ENCODE peak calls at places on chromosomes 11 and 22, in eight cellular contexts. Y, Z, N, E, H, O, X and S are unnamed samples.
A peak's percentile ranks its signal among the peaks of the same experiment; 100 is the strongest.

GRCh38 chr11:35803115-35803514 is 140.5 kb downstream of the TRIM44 start:
- DNase-seq in Y (no peak), N (no peak), O (no peak), X (no peak), H (no peak), Z (no peak), E (no peak), S (no peak)

GRCh38 chr11:12241401-12241800 is 131.0 kb downstream of the MICAL2 start:
- DNase-seq in E (no peak), X (no peak), Z (no peak), H (no peak), N (no peak), O (no peak), Y (no peak), S (no peak)

GRCh38 chr11:133425245-133425644 is 107.1 kb downstream of the OPCML start:
- DNase-seq in E (no peak), Z (no peak), N (no peak), Y (no peak), O (no peak), X (no peak), H (no peak), S (no peak)

GRCh38 chr11:91761406-91762027 is 463.1 kb upstream of the FAT3 start:
- DNase-seq in E (no peak), X (no peak), H (no peak), N (no peak), Z (no peak), Y (no peak), O (no peak), S (no peak)

GRCh38 chr11:27427183-27427980 is 45.2 kb downstream of the LGR4 start:
- DNase-seq in E (peak; percentile 34), H (no peak), Z (no peak), X (no peak), O (no peak), Y (no peak), N (peak; percentile 58), S (peak; percentile 67)

GRCh38 chr22:38657248-38657909 is 941 bp downstream of the CBY1 start:
- DNase-seq in Z (no peak), E (no peak), O (no peak), X (no peak), Y (no peak), H (peak; percentile 28), N (peak; percentile 17), S (peak; percentile 3)

GRCh38 chr22:37806409-37807338 is 1.1 kb upstream of the GCAT start:
- DNase-seq in Y (no peak), O (no peak), H (no peak), E (peak; percentile 52), N (peak; percentile 46), X (no peak), Z (peak; percentile 75), S (peak; percentile 35)

GRCh38 chr11:45021692-45022130 is 71.0 kb upstream of the TP53I11 start:
- DNase-seq in E (peak; percentile 16), N (peak; percentile 81), Z (peak; percentile 90), X (peak; percentile 91), Y (peak; percentile 81), H (no peak), O (no peak), S (peak; percentile 90)

GRCh38 chr11:119888119-119888518 is 159.1 kb upstream of the NECTIN1 start:
- DNase-seq in O (no peak), E (no peak), X (no peak), H (no peak), Y (no peak), Z (no peak), N (no peak), S (no peak)

GRCh38 chr22:37925767-37926166 is 19.7 kb downstream of the MICALL1 start:
- DNase-seq in Z (no peak), O (no peak), N (no peak), H (no peak), E (no peak), Y (no peak), X (no peak), S (no peak)

GRCh38 chr11:130390071-130390758 is 38.2 kb downstream of the ADAMTS8 start:
- DNase-seq in Y (peak; percentile 13), X (peak; percentile 36), Z (no peak), N (peak; percentile 74), H (no peak), E (peak; percentile 99), O (no peak), S (peak; percentile 87)

GRCh38 chr11:45147871-45148270 is 1.4 kb downstream of the PRDM11 start:
- DNase-seq in N (no peak), Z (no peak), E (no peak), Y (no peak), O (no peak), H (no peak), X (peak; percentile 21), S (no peak)

GRCh38 chr22:17137226-17137625 is 16.1 kb upstream of the TMEM121B start:
- DNase-seq in X (peak; percentile 42), Y (no peak), E (no peak), Z (peak; percentile 38), O (no peak), H (no peak), N (no peak), S (no peak)

GRCh38 chr11:125621995-125622394 is 3.0 kb upstream of the CHEK1 start:
- DNase-seq in O (no peak), X (no peak), Y (no peak), H (no peak), Z (no peak), N (peak; percentile 59), E (peak; percentile 77), S (peak; percentile 56)

GRCh38 chr22:49848690-49849160 is 4.9 kb upstream of the ZBED4 start:
- DNase-seq in E (no peak), X (peak; percentile 72), H (no peak), Y (no peak), O (no peak), N (no peak), Z (no peak), S (no peak)

GRCh38 chr22:32919629-32920028 is 118.1 kb downstream of the TIMP3 start:
- DNase-seq in X (no peak), H (no peak), N (no peak), E (no peak), Y (no peak), Z (no peak), O (no peak), S (no peak)

GRCh38 chr22:45280583-45280972 is 4.2 kb upstream of the UPK3A start:
- DNase-seq in Z (no peak), O (no peak), N (no peak), H (no peak), X (no peak), Y (no peak), E (no peak), S (no peak)

GRCh38 chr22:45286854-45287551 is 2.3 kb downstream of the UPK3A start:
- DNase-seq in X (no peak), Z (no peak), O (no peak), N (no peak), H (no peak), Y (no peak), E (no peak), S (no peak)

GRCh38 chr22:45285431-45286058 is 796 bp downstream of the UPK3A start:
- DNase-seq in Y (no peak), Z (no peak), N (no peak), E (no peak), H (no peak), X (no peak), O (no peak), S (no peak)

GRCh38 chr22:45280995-45281394 is 3.8 kb upstream of the UPK3A start:
- DNase-seq in E (no peak), O (no peak), Y (no peak), Z (no peak), H (no peak), N (no peak), X (no peak), S (no peak)

DNA sequence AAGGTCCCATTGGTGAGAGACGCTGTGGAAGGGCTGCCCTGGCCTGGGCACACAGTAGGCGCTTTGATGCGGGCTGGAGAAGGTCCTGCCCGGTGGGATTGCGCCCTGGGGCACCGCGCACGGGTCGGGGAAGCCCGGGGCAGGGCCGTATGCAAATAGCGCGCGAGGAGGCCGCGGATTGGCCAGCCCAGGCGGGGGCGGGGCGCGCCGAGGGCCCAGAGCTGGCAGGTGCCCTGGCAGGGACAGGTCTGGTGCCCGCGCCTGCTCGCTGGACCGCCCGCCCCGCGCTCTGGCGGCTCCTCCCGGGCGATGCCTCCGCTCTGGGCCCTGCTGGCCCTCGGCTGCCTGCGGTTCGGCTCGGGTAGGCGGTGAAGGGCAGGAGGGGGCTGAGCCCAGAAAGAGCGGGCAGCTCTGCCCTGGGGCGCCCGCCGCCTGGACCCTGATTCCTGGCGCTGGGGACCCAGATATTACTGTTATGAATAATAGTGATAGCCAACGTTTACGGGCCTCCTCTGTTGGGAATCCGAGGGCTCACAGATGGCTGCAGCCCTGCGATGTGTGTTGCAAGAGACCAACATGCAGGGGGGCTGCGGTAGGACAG is at the start of gene UPK3A:
- DNase-seq in Y (no peak), N (peak; percentile 10), Z (no peak), H (peak; percentile 67), O (peak; percentile 24), E (no peak), X (peak; percentile 90), S (no peak)
- H3K4me3 ChIP-seq in Y (peak within 1 kb of the TSS; percentile 38), N (peak within 1 kb of the TSS; percentile 14), Z (peak within 1 kb of the TSS; percentile 36), H (peak within 1 kb of the TSS; percentile 30), O (no peak within 1 kb of the TSS), E (no peak within 1 kb of the TSS), X (no peak within 1 kb of the TSS), S (no peak within 1 kb of the TSS)

DNA sequence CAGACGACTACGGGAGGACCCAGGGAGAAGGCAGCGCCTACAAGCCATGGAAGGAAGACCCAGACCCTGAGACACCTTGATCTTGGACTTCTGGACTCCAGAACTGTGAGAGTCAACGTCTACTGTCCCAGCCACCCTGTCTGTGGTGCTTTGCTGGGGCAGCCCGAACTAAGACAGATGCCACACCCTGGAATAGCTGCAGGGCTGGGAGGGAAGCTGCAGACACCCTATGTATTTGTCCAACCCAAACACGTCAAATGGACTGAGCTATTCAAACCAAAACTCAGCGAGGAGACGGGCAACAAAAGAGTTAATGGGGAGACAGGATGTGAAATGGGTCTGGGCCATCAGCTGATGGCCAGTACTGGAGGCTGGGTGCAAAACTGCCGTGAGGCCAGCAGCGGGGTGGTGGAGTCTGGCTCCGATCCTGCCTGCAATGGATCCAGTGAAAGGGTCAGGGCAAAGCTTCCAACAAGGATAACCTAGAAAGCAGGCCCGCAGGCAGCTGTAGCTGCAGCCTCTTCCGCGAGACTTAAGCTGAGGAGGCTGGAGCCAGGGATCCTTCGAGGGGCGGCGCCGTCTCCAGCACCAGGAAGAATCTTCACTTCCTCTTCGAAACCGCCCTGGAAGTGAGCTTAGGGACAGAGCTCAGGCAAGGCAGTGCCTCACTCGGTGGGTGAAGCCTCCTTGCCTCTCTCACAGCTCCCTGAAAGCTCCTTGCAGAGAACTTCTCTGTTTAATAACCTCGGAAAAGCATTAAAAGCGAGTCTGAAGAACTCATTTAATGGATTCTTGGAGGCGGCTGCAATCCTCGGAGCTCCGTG is 169.6 kb downstream of the CTTN start:
- DNase-seq in H (no peak), N (peak; percentile 62), Z (peak; percentile 76), Y (peak; percentile 23), E (peak; percentile 10), O (no peak), X (peak; percentile 77), S (peak; percentile 32)
- H3K4me3 ChIP-seq in H (no peak overlapping the region), N (no peak overlapping the region), Z (peak overlapping the region; percentile 41), Y (peak overlapping the region; percentile 48), E (peak overlapping the region; percentile 45), O (no peak overlapping the region), X (peak overlapping the region; percentile 54), S (peak overlapping the region; percentile 46)

GRCh38 chr22:21641417-21641794 is 696 bp upstream of the SDF2L1 start:
- DNase-seq in E (peak; percentile 55), O (no peak), N (peak; percentile 64), X (no peak), Y (peak; percentile 43), H (no peak), Z (no peak), S (peak; percentile 61)
- H3K4me3 ChIP-seq in E (peak overlapping the region; percentile 54), O (peak overlapping the region; percentile 54), N (peak overlapping the region; percentile 55), X (peak overlapping the region; percentile 30), Y (peak overlapping the region; percentile 68), H (peak overlapping the region; percentile 61), Z (peak overlapping the region; percentile 68), S (peak overlapping the region; percentile 70)

GRCh38 chr11:69986421-69987229 is 91.5 kb upstream of the ANO1 start:
- DNase-seq in Z (no peak), N (no peak), Y (no peak), H (no peak), O (no peak), E (no peak), X (no peak), S (no peak)
- H3K4me3 ChIP-seq in Z (peak overlapping the region; percentile 10), N (no peak overlapping the region), Y (peak overlapping the region; percentile 25), H (no peak overlapping the region), O (no peak overlapping the region), E (peak overlapping the region; percentile 72), X (peak overlapping the region; percentile 43), S (no peak overlapping the region)